ENCODE peak calls at places on chromosomes 16 and 17, in eight cellular contexts. One of them, this sample, is unnamed.

GRCh38 chr17:42129109-42129837 is 6.7 kb downstream of the HSPB9 start:
- DNase-seq in left ventricle myocardium inferior: peak
- DNase-seq in NT2/D1: no peak
- DNase-seq in HCT116: no peak
- DNase-seq in astrocyte of the cerebellum: no peak
- DNase-seq in brain microvascular endothelial cell: no peak
- DNase-seq in ascending aorta: no peak
- DNase-seq in lower lobe of right lung: no peak
- DNase-seq in this sample: no peak

GRCh38 chr17:75720656-75721462 is at the start of gene ITGB4:
- DNase-seq in left ventricle myocardium inferior: peak
- DNase-seq in NT2/D1: no peak
- DNase-seq in HCT116: peak
- DNase-seq in astrocyte of the cerebellum: no peak
- DNase-seq in brain microvascular endothelial cell: no peak
- DNase-seq in ascending aorta: no peak
- DNase-seq in lower lobe of right lung: peak
- DNase-seq in this sample: no peak

GRCh38 chr16:67441289-67441753 is 10.4 kb downstream of the HSD11B2 start:
- DNase-seq in left ventricle myocardium inferior: peak
- DNase-seq in NT2/D1: no peak
- DNase-seq in HCT116: no peak
- DNase-seq in astrocyte of the cerebellum: no peak
- DNase-seq in brain microvascular endothelial cell: no peak
- DNase-seq in ascending aorta: no peak
- DNase-seq in lower lobe of right lung: peak
- DNase-seq in this sample: no peak

GRCh38 chr17:77366206-77366557 is 225.4 kb downstream of the SEC14L1 start:
- DNase-seq in left ventricle myocardium inferior: no peak
- DNase-seq in NT2/D1: no peak
- DNase-seq in HCT116: no peak
- DNase-seq in astrocyte of the cerebellum: no peak
- DNase-seq in brain microvascular endothelial cell: no peak
- DNase-seq in ascending aorta: no peak
- DNase-seq in lower lobe of right lung: no peak
- DNase-seq in this sample: no peak

GRCh38 chr16:87780385-87780989 is 14.7 kb upstream of the KLHDC4 start:
- DNase-seq in left ventricle myocardium inferior: peak
- DNase-seq in NT2/D1: no peak
- DNase-seq in HCT116: no peak
- DNase-seq in astrocyte of the cerebellum: no peak
- DNase-seq in brain microvascular endothelial cell: peak
- DNase-seq in ascending aorta: no peak
- DNase-seq in lower lobe of right lung: peak
- DNase-seq in this sample: no peak

GRCh38 chr16:69077251-69077650 is 28.2 kb upstream of the HAS3 start:
- DNase-seq in left ventricle myocardium inferior: no peak
- DNase-seq in NT2/D1: no peak
- DNase-seq in HCT116: peak
- DNase-seq in astrocyte of the cerebellum: no peak
- DNase-seq in brain microvascular endothelial cell: no peak
- DNase-seq in ascending aorta: no peak
- DNase-seq in lower lobe of right lung: no peak
- DNase-seq in this sample: peak

GRCh38 chr16:12391974-12392373 is 411.7 kb downstream of the CPPED1 start:
- DNase-seq in left ventricle myocardium inferior: no peak
- DNase-seq in NT2/D1: no peak
- DNase-seq in HCT116: no peak
- DNase-seq in astrocyte of the cerebellum: no peak
- DNase-seq in brain microvascular endothelial cell: no peak
- DNase-seq in ascending aorta: no peak
- DNase-seq in lower lobe of right lung: no peak
- DNase-seq in this sample: no peak

GRCh38 chr17:77859411-77859810 is 99.1 kb upstream of the TNRC6C start:
- DNase-seq in left ventricle myocardium inferior: no peak
- DNase-seq in NT2/D1: no peak
- DNase-seq in HCT116: no peak
- DNase-seq in astrocyte of the cerebellum: no peak
- DNase-seq in brain microvascular endothelial cell: no peak
- DNase-seq in ascending aorta: no peak
- DNase-seq in lower lobe of right lung: no peak
- DNase-seq in this sample: no peak

GRCh38 chr16:89036776-89037175 is 56.9 kb upstream of the ACSF3 start:
- DNase-seq in left ventricle myocardium inferior: no peak
- DNase-seq in NT2/D1: no peak
- DNase-seq in HCT116: no peak
- DNase-seq in astrocyte of the cerebellum: no peak
- DNase-seq in brain microvascular endothelial cell: no peak
- DNase-seq in ascending aorta: no peak
- DNase-seq in lower lobe of right lung: peak
- DNase-seq in this sample: no peak

GRCh38 chr17:31838641-31839225 is 20.3 kb downstream of the COPRS start:
- DNase-seq in left ventricle myocardium inferior: no peak
- DNase-seq in NT2/D1: no peak
- DNase-seq in HCT116: no peak
- DNase-seq in astrocyte of the cerebellum: no peak
- DNase-seq in brain microvascular endothelial cell: no peak
- DNase-seq in ascending aorta: no peak
- DNase-seq in lower lobe of right lung: no peak
- DNase-seq in this sample: no peak

GRCh38 chr16:10126686-10127085 is 55.5 kb downstream of the GRIN2A start:
- DNase-seq in left ventricle myocardium inferior: no peak
- DNase-seq in NT2/D1: no peak
- DNase-seq in HCT116: no peak
- DNase-seq in astrocyte of the cerebellum: peak
- DNase-seq in brain microvascular endothelial cell: peak
- DNase-seq in ascending aorta: no peak
- DNase-seq in lower lobe of right lung: no peak
- DNase-seq in this sample: peak

GRCh38 chr16:28166394-28167208 is 45.2 kb downstream of the XPO6 start:
- DNase-seq in left ventricle myocardium inferior: no peak
- DNase-seq in NT2/D1: no peak
- DNase-seq in HCT116: peak
- DNase-seq in astrocyte of the cerebellum: no peak
- DNase-seq in brain microvascular endothelial cell: no peak
- DNase-seq in ascending aorta: no peak
- DNase-seq in lower lobe of right lung: no peak
- DNase-seq in this sample: peak

GRCh38 chr16:27819356-27819755 is 244.2 kb downstream of the GSG1L start:
- DNase-seq in left ventricle myocardium inferior: no peak
- DNase-seq in NT2/D1: no peak
- DNase-seq in HCT116: no peak
- DNase-seq in astrocyte of the cerebellum: no peak
- DNase-seq in brain microvascular endothelial cell: no peak
- DNase-seq in ascending aorta: no peak
- DNase-seq in lower lobe of right lung: no peak
- DNase-seq in this sample: no peak

GRCh38 chr16:75062135-75062943 is 54.2 kb downstream of the LDHD start:
- DNase-seq in left ventricle myocardium inferior: peak
- DNase-seq in NT2/D1: no peak
- DNase-seq in HCT116: no peak
- DNase-seq in astrocyte of the cerebellum: no peak
- DNase-seq in brain microvascular endothelial cell: no peak
- DNase-seq in ascending aorta: no peak
- DNase-seq in lower lobe of right lung: no peak
- DNase-seq in this sample: no peak

GRCh38 chr17:41144846-41145245 is 4.5 kb upstream of the KRTAP4-6 start:
- DNase-seq in left ventricle myocardium inferior: no peak
- DNase-seq in NT2/D1: no peak
- DNase-seq in HCT116: no peak
- DNase-seq in astrocyte of the cerebellum: no peak
- DNase-seq in brain microvascular endothelial cell: no peak
- DNase-seq in ascending aorta: no peak
- DNase-seq in lower lobe of right lung: no peak
- DNase-seq in this sample: no peak

GRCh38 chr16:17784073-17784472 is 313.3 kb upstream of the XYLT1 start:
- DNase-seq in left ventricle myocardium inferior: no peak
- DNase-seq in NT2/D1: peak
- DNase-seq in HCT116: no peak
- DNase-seq in astrocyte of the cerebellum: peak
- DNase-seq in brain microvascular endothelial cell: peak
- DNase-seq in ascending aorta: no peak
- DNase-seq in lower lobe of right lung: no peak
- DNase-seq in this sample: no peak

GRCh38 chr16:57284206-57284951 is at the start of gene PLLP:
- DNase-seq in left ventricle myocardium inferior: no peak
- DNase-seq in NT2/D1: no peak
- DNase-seq in HCT116: no peak
- DNase-seq in astrocyte of the cerebellum: no peak
- DNase-seq in brain microvascular endothelial cell: no peak
- DNase-seq in ascending aorta: no peak
- DNase-seq in lower lobe of right lung: peak
- DNase-seq in this sample: no peak

GRCh38 chr17:82985973-82986372 is 93.4 kb upstream of the METRNL start:
- DNase-seq in left ventricle myocardium inferior: no peak
- DNase-seq in NT2/D1: no peak
- DNase-seq in HCT116: no peak
- DNase-seq in astrocyte of the cerebellum: peak
- DNase-seq in brain microvascular endothelial cell: peak
- DNase-seq in ascending aorta: no peak
- DNase-seq in lower lobe of right lung: peak
- DNase-seq in this sample: peak

GRCh38 chr17:82947051-82947991 is 107.5 kb upstream of the ZNF750 start:
- DNase-seq in left ventricle myocardium inferior: peak
- DNase-seq in NT2/D1: no peak
- DNase-seq in HCT116: no peak
- DNase-seq in astrocyte of the cerebellum: no peak
- DNase-seq in brain microvascular endothelial cell: no peak
- DNase-seq in ascending aorta: no peak
- DNase-seq in lower lobe of right lung: peak
- DNase-seq in this sample: no peak

GRCh38 chr16:12000032-12000431 is 23.5 kb downstream of the SNX29 start:
- DNase-seq in left ventricle myocardium inferior: no peak
- DNase-seq in NT2/D1: no peak
- DNase-seq in HCT116: no peak
- DNase-seq in astrocyte of the cerebellum: no peak
- DNase-seq in brain microvascular endothelial cell: no peak
- DNase-seq in ascending aorta: no peak
- DNase-seq in lower lobe of right lung: no peak
- DNase-seq in this sample: no peak

DNA sequence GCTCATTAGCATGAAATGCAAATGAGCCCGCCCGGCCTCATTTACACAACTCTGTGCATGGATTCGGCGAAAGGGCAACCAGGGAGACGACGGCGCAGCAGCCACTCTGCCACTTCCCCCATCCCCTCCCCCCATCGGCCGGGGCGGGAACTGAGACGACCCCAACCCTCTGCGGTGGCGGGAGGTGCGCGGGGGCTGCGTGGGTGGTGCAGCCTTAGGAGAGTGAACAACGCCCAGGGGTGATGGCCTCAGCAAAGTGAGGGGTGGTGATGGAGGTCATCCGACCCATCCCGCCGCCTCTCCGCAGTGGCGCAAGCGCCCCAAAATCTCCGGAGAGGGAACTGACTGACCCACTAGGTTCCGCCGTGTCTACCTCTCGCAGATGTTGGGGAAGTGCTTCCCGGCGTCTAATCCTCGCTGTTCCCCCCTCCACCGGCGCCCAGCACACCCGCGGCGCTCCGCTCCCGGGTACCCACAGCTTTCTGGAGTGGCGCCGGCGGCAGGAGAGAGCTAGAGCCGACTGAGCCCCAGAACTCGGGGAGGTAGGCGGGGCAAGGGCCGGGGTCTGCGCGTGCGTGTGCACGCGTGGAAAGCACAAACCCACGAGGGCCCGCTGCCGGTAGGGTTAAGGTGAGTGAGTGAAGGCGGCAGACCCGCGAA is 1.4 kb upstream of the CACNA1G start:
- DNase-seq in left ventricle myocardium inferior: no peak
- DNase-seq in NT2/D1: peak
- DNase-seq in HCT116: no peak
- DNase-seq in astrocyte of the cerebellum: no peak
- DNase-seq in brain microvascular endothelial cell: no peak
- DNase-seq in ascending aorta: no peak
- DNase-seq in lower lobe of right lung: peak
- DNase-seq in this sample: no peak
- H3K4me3 ChIP-seq in left ventricle myocardium inferior: peak
- H3K4me3 ChIP-seq in NT2/D1: peak
- H3K4me3 ChIP-seq in HCT116: no peak
- H3K4me3 ChIP-seq in astrocyte of the cerebellum: peak
- H3K4me3 ChIP-seq in brain microvascular endothelial cell: no peak
- H3K4me3 ChIP-seq in ascending aorta: peak
- H3K4me3 ChIP-seq in lower lobe of right lung: peak
- H3K4me3 ChIP-seq in this sample: no peak

DNA sequence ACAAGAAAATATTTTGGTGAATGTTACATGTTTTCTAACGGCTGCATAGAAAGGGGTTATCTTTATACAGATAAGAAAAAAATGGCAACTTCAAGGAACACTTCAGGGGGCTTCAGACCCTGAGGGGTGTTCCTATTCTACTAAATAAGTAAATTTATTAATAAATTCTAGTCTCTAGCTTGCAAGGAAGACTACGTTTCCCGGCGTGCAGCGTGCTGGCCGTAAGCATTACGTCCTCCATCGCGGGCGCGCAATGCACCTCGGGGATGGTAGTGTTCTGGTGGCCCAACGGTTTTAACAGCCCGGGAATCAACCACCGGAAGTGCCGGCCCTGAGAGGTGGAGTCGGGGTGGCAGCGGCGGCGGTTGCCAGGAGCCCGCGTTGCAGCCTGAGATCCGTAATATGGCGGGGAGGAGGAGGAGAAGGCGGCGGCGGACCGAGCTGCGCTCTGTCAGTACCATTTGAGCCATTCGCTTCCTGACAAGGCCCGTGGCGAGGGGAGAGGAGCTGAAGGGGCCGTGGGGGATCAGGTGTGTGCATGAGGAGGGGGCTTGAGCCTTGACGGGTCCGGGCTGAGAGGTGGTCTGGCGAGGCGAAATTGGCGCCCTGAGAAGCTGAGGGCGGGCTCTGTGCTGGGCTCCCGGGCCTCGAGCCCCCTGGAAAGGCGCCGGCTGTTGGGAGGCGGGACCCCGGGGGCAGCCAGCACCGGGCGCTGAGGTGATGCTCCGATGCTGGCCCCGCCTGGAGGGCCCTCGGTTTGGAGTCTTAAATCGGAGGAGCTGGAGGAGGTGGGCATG is at the start of gene CCP110:
- DNase-seq in left ventricle myocardium inferior: peak
- DNase-seq in NT2/D1: peak
- DNase-seq in HCT116: peak
- DNase-seq in astrocyte of the cerebellum: peak
- DNase-seq in brain microvascular endothelial cell: peak
- DNase-seq in ascending aorta: peak
- DNase-seq in lower lobe of right lung: peak
- DNase-seq in this sample: peak
- H3K4me3 ChIP-seq in left ventricle myocardium inferior: peak
- H3K4me3 ChIP-seq in NT2/D1: peak
- H3K4me3 ChIP-seq in HCT116: peak
- H3K4me3 ChIP-seq in astrocyte of the cerebellum: peak
- H3K4me3 ChIP-seq in brain microvascular endothelial cell: peak
- H3K4me3 ChIP-seq in ascending aorta: peak
- H3K4me3 ChIP-seq in lower lobe of right lung: peak
- H3K4me3 ChIP-seq in this sample: peak

GRCh38 chr17:67239597-67239996 is 5.4 kb downstream of the HELZ start:
- DNase-seq in left ventricle myocardium inferior: no peak
- DNase-seq in NT2/D1: no peak
- DNase-seq in HCT116: no peak
- DNase-seq in astrocyte of the cerebellum: no peak
- DNase-seq in brain microvascular endothelial cell: peak
- DNase-seq in ascending aorta: no peak
- DNase-seq in lower lobe of right lung: no peak
- DNase-seq in this sample: no peak
- H3K4me3 ChIP-seq in left ventricle myocardium inferior: no peak
- H3K4me3 ChIP-seq in NT2/D1: no peak
- H3K4me3 ChIP-seq in HCT116: no peak
- H3K4me3 ChIP-seq in astrocyte of the cerebellum: no peak
- H3K4me3 ChIP-seq in brain microvascular endothelial cell: no peak
- H3K4me3 ChIP-seq in ascending aorta: no peak
- H3K4me3 ChIP-seq in lower lobe of right lung: no peak
- H3K4me3 ChIP-seq in this sample: no peak

GRCh38 chr16:53053967-53054669 is 673 bp upstream of the CHD9 start:
- DNase-seq in left ventricle myocardium inferior: peak
- DNase-seq in NT2/D1: no peak
- DNase-seq in HCT116: no peak
- DNase-seq in astrocyte of the cerebellum: no peak
- DNase-seq in brain microvascular endothelial cell: peak
- DNase-seq in ascending aorta: no peak
- DNase-seq in lower lobe of right lung: peak
- DNase-seq in this sample: no peak
- H3K4me3 ChIP-seq in left ventricle myocardium inferior: peak
- H3K4me3 ChIP-seq in NT2/D1: peak
- H3K4me3 ChIP-seq in HCT116: peak
- H3K4me3 ChIP-seq in astrocyte of the cerebellum: peak
- H3K4me3 ChIP-seq in brain microvascular endothelial cell: peak
- H3K4me3 ChIP-seq in ascending aorta: peak
- H3K4me3 ChIP-seq in lower lobe of right lung: peak
- H3K4me3 ChIP-seq in this sample: no peak